ENCODE peak calls at places on chromosomes 2 and 18, in eight cellular contexts. Y is endothelial cell of umbilical vein, S is transverse colon, V is A549, N is body of pancreas, X is uterus, Q is adrenal gland, L is spleen. M is an unnamed sample.

GRCh38 chr2:127422631-127423475 is 4.6 kb downstream of the PROC start:
- DNase-seq in S (peak; percentile 45), Y (peak; percentile 11), X (no peak), L (peak; percentile 89), V (no peak), N (no peak), Q (no peak), M (no peak)

GRCh38 chr2:25339791-25340339 is 1.9 kb downstream of the DNMT3A start:
- DNase-seq in L (peak; percentile 82), Y (no peak), S (peak; percentile 69), X (peak; percentile 70), N (peak; percentile 62), Q (peak; percentile 76), V (no peak), M (no peak)

GRCh38 chr2:173672573-173673340 is 292.4 kb downstream of the SP3 start:
- DNase-seq in X (no peak), L (no peak), Q (no peak), N (no peak), V (no peak), Y (no peak), S (no peak), M (no peak)

GRCh38 chr2:177669625-177670330 is 277.2 kb downstream of the AGPS start:
- DNase-seq in V (no peak), L (no peak), Q (no peak), Y (no peak), S (no peak), X (no peak), N (no peak), M (no peak)

GRCh38 chr2:54604771-54605350 is 118.6 kb upstream of the EML6 start:
- DNase-seq in N (no peak), Q (peak; percentile 48), Y (peak; percentile 85), X (no peak), V (no peak), S (no peak), L (no peak), M (no peak)

GRCh38 chr2:68935471-68935870 is 17.2 kb downstream of the GKN2 start:
- DNase-seq in X (no peak), L (no peak), Y (no peak), N (no peak), Q (no peak), S (no peak), V (no peak), M (no peak)

GRCh38 chr2:31534636-31535035 is 46.1 kb downstream of the SRD5A2 start:
- DNase-seq in Q (no peak), S (no peak), X (no peak), N (no peak), V (no peak), L (no peak), Y (no peak), M (no peak)

GRCh38 chr2:95041824-95042442 is 16.4 kb downstream of the MAL start:
- DNase-seq in L (no peak), X (no peak), V (no peak), Y (no peak), N (no peak), S (no peak), Q (no peak), M (no peak)

DNA sequence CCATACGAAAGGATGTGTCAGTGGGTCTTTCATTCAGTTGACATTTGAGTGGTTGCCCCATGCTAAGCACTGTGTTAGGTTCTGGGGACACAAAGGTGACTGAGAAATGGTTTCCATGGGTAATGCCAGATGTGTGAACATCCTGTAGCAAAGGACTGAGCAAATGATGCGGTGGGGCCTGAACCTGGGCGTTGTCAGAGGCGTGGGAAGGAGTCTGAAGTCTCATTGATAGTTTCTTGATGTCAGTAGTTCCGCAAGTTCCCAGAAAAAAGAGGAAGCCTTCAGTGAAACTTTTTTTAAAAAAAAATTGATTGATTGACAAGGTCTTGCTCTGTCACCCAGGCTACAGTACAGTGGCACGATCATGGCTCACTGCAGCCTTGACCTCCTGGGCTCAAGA is 56.9 kb downstream of the LIMS1 start:
- DNase-seq in L (no peak), Y (no peak), Q (no peak), X (no peak), S (no peak), N (no peak), V (no peak), M (no peak)
- TF ChIP-seq POLR2A in L (no peak), Y (no peak), Q (no peak), X (no peak), S (no peak), N (no peak), V (no peak), M (no peak)

GRCh38 chr2:159285929-159286708 is at the start of gene WDSUB1:
- DNase-seq in L (peak; percentile 89), Y (peak; percentile 79), V (no peak), S (peak; percentile 73), N (peak; percentile 68), Q (peak; percentile 87), X (peak; percentile 73), M (peak; percentile 86)
- TF ChIP-seq POLR2A in L (no peak), Y (no peak), V (no peak), S (no peak), N (peak; percentile 28), Q (peak; percentile 76), X (no peak), M (no peak)

GRCh38 chr2:150487537-150488429 is at the start of gene RND3:
- DNase-seq in Q (peak; percentile 99), L (peak; percentile 84), Y (peak; percentile 99), N (peak; percentile 95), X (peak; percentile 98), S (peak; percentile 97), V (peak; percentile 86), M (peak; percentile 100)
- TF ChIP-seq POLR2A in Q (peak; percentile 98), L (peak; percentile 84), Y (peak; percentile 100), N (peak; percentile 95), X (peak; percentile 90), S (peak; percentile 98), V (peak; percentile 100), M (peak; percentile 75)

GRCh38 chr18:76489081-76489480 is 6.0 kb downstream of the ZNF516 start:
- DNase-seq in N (no peak), X (no peak), Y (no peak), S (no peak), V (no peak), Q (no peak), L (no peak), M (no peak)

GRCh38 chr18:76486600-76486999 is 8.4 kb downstream of the ZNF516 start:
- DNase-seq in S (no peak), N (no peak), Q (no peak), X (no peak), Y (no peak), V (no peak), L (no peak), M (no peak)

GRCh38 chr18:76487076-76487475 is 8.0 kb downstream of the ZNF516 start:
- DNase-seq in L (no peak), Q (no peak), S (no peak), X (no peak), Y (no peak), N (no peak), V (no peak), M (no peak)

GRCh38 chr18:76487782-76488181 is 7.3 kb downstream of the ZNF516 start:
- DNase-seq in S (no peak), X (no peak), N (no peak), L (no peak), Y (no peak), Q (no peak), V (no peak), M (no peak)

DNA sequence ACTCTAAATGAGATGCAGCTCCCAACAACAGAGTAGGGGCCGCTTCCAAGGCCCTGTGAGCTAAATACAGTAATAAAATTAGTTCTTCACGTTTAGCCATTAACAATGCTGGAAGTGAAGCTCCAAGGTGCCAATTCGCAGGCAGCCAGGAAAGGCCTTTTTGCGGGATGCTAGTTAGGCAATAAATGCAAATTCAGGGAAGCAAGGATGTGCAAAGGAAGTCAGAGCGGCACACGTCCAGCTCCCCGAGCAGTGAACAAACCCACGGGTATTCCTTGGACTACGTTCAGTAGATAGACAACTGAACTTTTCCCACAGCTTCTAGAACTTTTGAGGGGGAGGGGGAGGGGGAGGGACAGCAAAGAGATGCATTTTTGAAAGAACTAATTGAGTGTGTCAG is 6.9 kb downstream of the ZNF516 start:
- DNase-seq in L (no peak), N (no peak), S (no peak), Q (no peak), X (no peak), Y (no peak), V (no peak), M (no peak)
- TF ChIP-seq POLR2A in L (no peak), N (no peak), S (no peak), Q (no peak), X (no peak), Y (no peak), V (no peak), M (no peak)

M was measured in suprapubic skin.